ENCODE peak calls at places on chromosomes 2 and 18, in five cellular contexts. C is H9, U is neuronal stem cell, D is IMR-90, Z is mesenchymal stem cell. G is an unnamed sample.

GRCh38 chr2:152549428-152549827 is 167.8 kb downstream of the PRPF40A start:
- DNase-seq in U (no peak), C (no peak), Z (no peak), D (peak), G (no peak)

GRCh38 chr2:102488063-102488462 is 15.0 kb downstream of the SLC9A4 start:
- DNase-seq in U (no peak), C (no peak), D (peak), Z (peak), G (peak)

GRCh38 chr18:62717059-62717849 is 1.9 kb downstream of the PHLPP1 start:
- DNase-seq in D (peak), Z (peak), U (no peak), C (peak), G (peak)

GRCh38 chr18:52716926-52717325 is 376.9 kb downstream of the DCC start:
- DNase-seq in Z (no peak), U (no peak), C (no peak), D (peak), G (peak)

GRCh38 chr2:144159264-144159663 is 360.7 kb downstream of the ZEB2 start:
- DNase-seq in U (no peak), C (no peak), D (no peak), Z (no peak), G (no peak)

GRCh38 chr18:77114564-77115391 is 17.8 kb downstream of the MBP start:
- DNase-seq in Z (peak), D (peak), C (no peak), U (no peak), G (peak)

GRCh38 chr2:39356922-39357639 is 80.0 kb downstream of the MAP4K3 start:
- DNase-seq in D (no peak), U (no peak), C (no peak), Z (no peak), G (no peak)

GRCh38 chr2:128440666-128441340 is 122.1 kb upstream of the HS6ST1 start:
- DNase-seq in D (no peak), Z (no peak), U (no peak), C (peak), G (no peak)

GRCh38 chr18:25348361-25349130 is 3.4 kb downstream of the ZNF521 start:
- DNase-seq in Z (no peak), C (no peak), D (no peak), U (no peak), G (peak)

GRCh38 chr18:12420831-12421421 is 13.2 kb downstream of the PRELID3A start:
- DNase-seq in U (peak), Z (no peak), D (no peak), C (peak), G (peak)

GRCh38 chr18:28690836-28691835 is 514.2 kb upstream of the CDH2 start:
- DNase-seq in D (no peak), C (no peak), U (no peak), Z (no peak), G (no peak)

GRCh38 chr2:68770271-68771111 is 35.9 kb downstream of the ARHGAP25 start:
- DNase-seq in C (no peak), Z (peak), U (no peak), D (no peak), G (no peak)

GRCh38 chr2:121649652-121650553 is 641 bp upstream of the CLASP1 start:
- DNase-seq in Z (peak), C (peak), U (peak), D (peak), G (peak)
- H3K4ac ChIP-seq in Z (peak), C (no peak), U (no peak), D (peak), G (peak)

DNA sequence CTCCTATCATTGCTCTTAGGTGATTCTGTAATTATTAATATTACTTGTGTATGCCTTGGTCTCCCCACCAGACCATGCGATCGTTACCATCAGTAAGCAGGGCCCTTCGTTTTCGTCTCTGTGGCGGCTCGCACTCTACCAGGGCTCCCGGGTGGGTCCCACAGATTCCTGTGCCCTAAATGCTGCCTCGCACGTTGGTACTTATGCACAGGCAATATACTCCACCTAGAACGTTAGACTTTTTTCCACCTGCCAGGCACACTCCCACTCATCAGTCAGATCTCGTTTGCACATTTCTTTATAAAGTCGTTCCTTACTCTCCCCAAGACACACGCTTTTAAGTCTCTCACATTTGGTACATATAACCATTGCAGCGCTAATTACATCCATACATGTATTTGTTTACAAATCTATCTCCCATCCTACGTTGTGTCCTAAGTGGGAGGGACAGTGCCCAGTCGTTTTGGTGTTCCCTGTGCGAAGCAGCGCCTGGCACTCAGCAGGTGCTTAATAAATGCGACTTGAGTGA is 901 bp downstream of the FEZ2 start:
- DNase-seq in D (no peak), Z (no peak), U (no peak), C (no peak), G (no peak)
- H3K4ac ChIP-seq in D (peak), Z (peak), U (no peak), C (no peak), G (no peak)

GRCh38 chr2:237307495-237307894 is 106.5 kb downstream of the COL6A3 start:
- DNase-seq in U (no peak), Z (no peak), C (no peak), D (no peak), G (no peak)

GRCh38 chr2:237309416-237309815 is 104.5 kb downstream of the COL6A3 start:
- DNase-seq in C (no peak), U (no peak), D (no peak), Z (no peak), G (no peak)

GRCh38 chr2:237312021-237312755 is 101.8 kb downstream of the COL6A3 start:
- DNase-seq in C (no peak), D (no peak), Z (no peak), U (no peak), G (no peak)

GRCh38 chr2:237309011-237309410 is 105.0 kb downstream of the COL6A3 start:
- DNase-seq in U (no peak), D (no peak), C (no peak), Z (no peak), G (no peak)

DNA sequence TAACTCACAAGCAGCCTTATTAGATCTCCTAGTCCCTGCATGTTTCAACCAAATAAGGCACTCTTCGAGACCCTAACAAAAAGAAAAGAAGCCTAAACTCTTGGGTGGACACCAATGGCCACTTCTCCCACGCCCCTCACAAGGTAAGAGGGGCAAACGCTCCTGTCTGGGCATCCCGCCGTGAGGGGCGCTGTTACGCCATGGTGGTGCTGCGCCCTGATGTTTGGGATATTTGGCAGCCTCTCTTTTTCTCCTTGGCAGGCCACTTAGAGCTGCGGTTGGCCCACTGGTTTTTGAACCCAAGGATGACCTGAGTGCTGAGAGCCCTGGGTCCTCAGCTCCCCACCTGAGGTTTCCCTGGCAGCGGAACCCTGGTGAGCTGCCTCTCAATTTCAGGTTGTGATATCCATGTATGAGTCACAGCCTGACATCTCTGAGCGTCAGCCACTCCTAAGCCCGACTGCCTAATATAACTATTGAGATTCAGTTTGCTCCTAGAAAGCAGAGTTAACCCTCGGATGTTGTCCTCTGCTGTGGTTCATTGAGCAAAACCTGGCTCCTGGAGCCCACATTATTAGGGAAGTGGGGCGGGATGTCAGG is 103.3 kb downstream of the COL6A3 start:
- DNase-seq in U (no peak), C (no peak), Z (no peak), D (peak), G (no peak)
- H3K4ac ChIP-seq in U (no peak), C (no peak), Z (peak), D (peak), G (no peak)

GRCh38 chr2:96663829-96664228 is 21.3 kb downstream of the FER1L5 start:
- DNase-seq in C (no peak), Z (no peak), U (no peak), D (no peak), G (no peak)

GRCh38 chr2:96668771-96669170 is 26.2 kb downstream of the FER1L5 start:
- DNase-seq in D (no peak), C (no peak), Z (no peak), U (no peak), G (no peak)

GRCh38 chr2:96665083-96665569 is 22.6 kb downstream of the FER1L5 start:
- DNase-seq in U (no peak), Z (peak), D (peak), C (no peak), G (peak)

GRCh38 chr2:96664366-96664765 is 21.8 kb downstream of the FER1L5 start:
- DNase-seq in U (no peak), C (no peak), D (no peak), Z (no peak), G (no peak)

DNA sequence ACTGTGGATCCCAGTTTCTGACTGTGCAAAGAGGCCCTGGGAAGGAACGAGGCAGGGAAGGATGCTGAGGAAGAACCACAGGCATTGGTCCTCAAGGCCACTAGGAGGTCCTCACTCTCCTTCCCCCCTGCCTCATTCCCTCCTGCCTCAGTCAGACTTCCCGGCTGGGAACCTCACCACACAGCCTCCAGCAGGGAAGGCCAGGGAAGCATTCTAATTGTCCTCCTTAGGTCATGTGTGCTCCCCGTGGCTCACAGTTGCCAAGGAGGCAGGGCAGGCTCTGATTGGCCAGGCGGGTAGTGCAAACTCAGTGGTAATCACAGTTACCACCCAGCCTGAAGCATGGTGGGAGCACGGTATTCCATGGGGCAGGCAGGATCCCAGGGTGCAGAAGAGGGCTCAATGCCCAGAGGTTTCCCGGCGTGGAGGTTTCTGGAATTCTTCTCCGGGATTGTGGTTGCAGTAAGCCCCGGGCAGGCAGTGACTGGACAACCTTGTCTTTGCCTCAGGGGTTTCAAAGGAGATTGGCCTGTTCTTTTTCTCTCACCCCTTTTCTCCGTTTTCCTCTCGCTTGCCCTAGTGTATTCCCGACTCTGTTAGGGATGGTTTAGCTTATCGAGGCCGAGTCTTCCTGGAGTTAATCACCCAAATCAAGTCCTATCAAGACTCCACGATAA is 27.1 kb downstream of the FER1L5 start:
- DNase-seq in D (no peak), Z (no peak), U (no peak), C (no peak), G (no peak)
- H3K4ac ChIP-seq in D (no peak), Z (no peak), U (no peak), C (no peak), G (no peak)

GRCh38 chr2:15956751-15957736 is 16.7 kb downstream of the MYCN start:
- DNase-seq in Z (no peak), U (no peak), C (no peak), D (no peak), G (no peak)
- H3K4ac ChIP-seq in Z (no peak), U (no peak), C (no peak), D (no peak), G (no peak)

GRCh38 chr2:71747573-71747972 is 294.2 kb downstream of the DYSF start:
- DNase-seq in D (no peak), U (no peak), C (no peak), Z (no peak), G (peak)

GRCh38 chr2:71748227-71748626 is 294.9 kb downstream of the DYSF start:
- DNase-seq in Z (peak), U (no peak), D (peak), C (no peak), G (peak)

GRCh38 chr2:71749671-71750101 is 296.3 kb downstream of the DYSF start:
- DNase-seq in C (no peak), D (peak), U (no peak), Z (peak), G (no peak)

GRCh38 chr2:71744781-71745180 is 291.4 kb downstream of the DYSF start:
- DNase-seq in D (no peak), U (no peak), Z (no peak), C (no peak), G (no peak)

DNA sequence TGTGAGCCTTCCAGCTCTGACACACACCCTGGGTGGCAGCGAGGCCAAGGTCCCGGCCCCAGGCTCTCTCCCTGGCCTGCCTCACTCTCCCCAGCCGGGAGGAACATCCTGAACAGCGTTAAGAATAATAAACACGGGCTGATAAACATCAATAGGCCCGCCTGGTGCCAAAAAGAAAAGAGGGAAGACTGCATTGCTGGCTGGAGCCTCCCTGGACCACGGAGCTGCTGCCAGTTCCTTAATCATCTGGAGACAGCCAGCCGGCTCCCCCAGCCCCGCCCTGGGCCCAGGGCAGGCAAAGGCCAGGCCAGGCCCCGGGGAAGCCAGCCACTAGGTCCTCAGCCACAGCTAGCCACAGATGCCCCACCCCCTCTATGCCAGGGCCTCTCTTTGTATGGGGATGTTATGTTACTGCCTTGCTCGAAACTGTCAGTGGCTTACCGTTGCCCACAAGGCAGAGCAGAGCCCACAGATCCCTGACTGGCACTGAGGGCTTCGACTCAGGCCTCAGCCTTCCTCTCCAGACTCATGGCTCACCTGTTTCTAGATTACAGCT is 293.7 kb downstream of the DYSF start:
- DNase-seq in U (no peak), C (no peak), Z (peak), D (no peak), G (peak)
- H3K4ac ChIP-seq in U (no peak), C (no peak), Z (peak), D (peak), G (no peak)

GRCh38 chr2:62195421-62196277 is at the start of gene B3GNT2:
- DNase-seq in U (peak), D (peak), C (peak), Z (peak), G (peak)

GRCh38 chr2:62197017-62197586 is 1.2 kb downstream of the B3GNT2 start:
- DNase-seq in C (no peak), U (peak), D (no peak), Z (no peak), G (no peak)

GRCh38 chr2:62194558-62195420 is 1.1 kb upstream of the B3GNT2 start:
- DNase-seq in U (no peak), C (no peak), D (no peak), Z (no peak), G (no peak)

GRCh38 chr2:62197609-62198236 is 1.8 kb downstream of the B3GNT2 start:
- DNase-seq in C (no peak), Z (peak), U (peak), D (no peak), G (peak)

DNA sequence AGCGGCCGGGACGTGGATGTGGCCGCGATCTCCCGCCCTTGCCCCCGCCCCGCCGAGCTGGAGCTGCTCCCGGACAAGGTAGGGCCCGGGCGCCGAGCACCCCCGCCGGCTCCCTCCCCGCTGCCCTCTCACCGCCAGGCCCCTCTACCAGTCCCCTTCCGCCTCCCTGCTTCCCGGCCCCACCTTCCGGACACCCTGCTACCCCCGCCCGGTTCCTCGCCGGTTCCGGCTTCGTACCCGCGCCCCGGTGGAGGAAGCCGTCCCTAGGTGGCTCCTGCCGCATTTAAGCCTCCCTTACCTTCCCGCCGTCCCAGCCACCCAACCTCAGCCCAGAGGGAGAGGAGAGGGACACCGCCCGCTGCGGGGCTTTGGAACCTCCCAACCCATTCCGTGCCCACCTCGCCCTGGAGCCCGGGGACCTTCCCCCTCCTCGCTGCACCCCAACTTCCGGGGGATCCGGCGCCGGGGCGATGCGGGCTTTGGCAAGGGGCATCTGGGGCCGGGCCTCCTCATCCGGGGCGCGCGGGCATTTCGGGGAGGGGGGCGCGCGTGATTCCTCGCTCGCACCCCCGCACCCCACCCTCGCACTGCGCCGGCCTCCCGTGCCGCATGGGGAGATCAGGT is 475 bp downstream of the B3GNT2 start:
- DNase-seq in Z (peak), D (no peak), C (no peak), U (peak), G (peak)
- H3K4ac ChIP-seq in Z (peak), D (peak), C (no peak), U (no peak), G (peak)

GRCh38 chr2:171139860-171140259 is 20.8 kb downstream of the TLK1 start:
- DNase-seq in Z (no peak), D (no peak), U (no peak), C (peak), G (peak)
- H3K4ac ChIP-seq in Z (no peak), D (no peak), U (no peak), C (no peak), G (no peak)

GRCh38 chr2:26462100-26462499 is 15.8 kb downstream of the OTOF start:
- DNase-seq in Z (no peak), C (no peak), D (no peak), U (no peak), G (no peak)

GRCh38 chr2:26459991-26460612 is 17.8 kb downstream of the OTOF start:
- DNase-seq in Z (no peak), U (no peak), D (no peak), C (peak), G (peak)

GRCh38 chr2:26462511-26463251 is 15.2 kb downstream of the OTOF start:
- DNase-seq in Z (peak), C (peak), D (peak), U (peak), G (peak)

GRCh38 chr2:26461601-26462023 is 16.3 kb downstream of the OTOF start:
- DNase-seq in D (no peak), Z (no peak), C (peak), U (no peak), G (no peak)

GRCh38 chr2:26460613-26461031 is 17.3 kb downstream of the OTOF start:
- DNase-seq in U (no peak), C (peak), D (no peak), Z (no peak), G (no peak)
- H3K4ac ChIP-seq in U (peak), C (no peak), D (no peak), Z (no peak), G (no peak)

DNA sequence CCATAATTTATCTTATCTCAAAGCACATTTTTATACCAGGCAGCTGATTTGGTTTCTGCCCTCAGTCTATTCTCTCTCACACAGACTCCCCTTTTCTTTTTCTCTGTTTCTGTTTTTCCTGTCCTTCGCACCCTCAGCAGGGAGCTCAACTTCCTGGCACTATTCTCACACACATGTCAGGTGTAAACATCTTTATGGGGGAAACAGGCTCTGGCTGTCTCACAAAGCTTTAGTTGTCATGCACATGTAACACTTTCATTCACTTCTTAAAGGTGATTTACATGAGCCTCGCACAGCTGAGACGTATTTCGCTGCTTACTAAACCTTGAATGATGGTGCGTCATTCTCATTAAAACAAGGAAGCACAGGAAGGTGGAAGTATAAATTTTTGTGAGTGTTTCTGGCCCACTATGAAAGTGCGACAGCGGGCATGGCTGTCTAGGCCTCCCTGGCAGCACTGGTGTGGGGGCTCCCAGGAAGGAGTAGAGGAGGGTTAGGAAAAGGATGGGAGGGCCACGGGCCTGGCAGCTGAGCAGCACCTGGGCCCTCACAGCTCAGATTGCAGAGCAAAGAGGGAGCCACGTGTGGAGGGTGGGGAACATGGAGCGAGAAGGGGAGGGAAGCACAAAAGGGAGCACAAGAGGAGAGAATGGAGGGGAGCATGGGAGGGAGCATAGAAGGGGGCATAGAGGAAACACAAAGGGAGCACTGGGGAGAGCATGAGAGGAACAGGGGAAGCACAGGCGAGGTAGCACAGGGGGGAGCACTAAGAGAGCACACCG is 46.2 kb upstream of the SNTG2 start:
- DNase-seq in Z (no peak), C (peak), U (no peak), D (no peak), G (peak)
- H3K4ac ChIP-seq in Z (no peak), C (no peak), U (no peak), D (no peak), G (no peak)

G was measured in mesendoderm.